ENCODE peak calls at places on chromosomes 16 and 17, in eight cellular contexts. N is ELF-1; U is neural crest cell; Y is NCI-H774; V is stimulated activated CD8-positive, alpha-beta memory T cell treated with anti-CD3 and anti-CD28 coated beads, Interleukin-7, amount 100 ng/mL, for 24 hours; M is activated CD8-positive, alpha-beta T cell treated with anti-CD3 and anti-CD28 coated beads, Interleukin-2, amount 10 ng/mL, durations not matched to agents 7 days and 5 days; E is HT-29; T is fibroblast of the conjunctiva. J is an unnamed sample.

GRCh38 chr16:87570938-87571867 is 31.1 kb upstream of the JPH3 start:
- DNase-seq in N (peak), U (no peak), Y (no peak), V (no peak), M (peak), E (peak), T (no peak), J (peak)

GRCh38 chr17:17073627-17074521 is 31.6 kb downstream of the MPRIP start:
- DNase-seq in N (no peak), U (no peak), Y (no peak), V (no peak), M (no peak), E (no peak), T (no peak), J (no peak)

GRCh38 chr17:73196500-73196899 is 3.6 kb downstream of the COG1 start:
- DNase-seq in N (peak), U (no peak), Y (peak), V (no peak), M (no peak), E (peak), T (no peak), J (peak)

GRCh38 chr16:88489163-88489721 is 36.2 kb downstream of the ZFPM1 start:
- DNase-seq in N (no peak), U (no peak), Y (no peak), V (no peak), M (no peak), E (no peak), T (no peak), J (peak)

GRCh38 chr16:86663691-86664517 is 85.6 kb downstream of the FOXL1 start:
- DNase-seq in N (no peak), U (no peak), Y (no peak), V (no peak), M (no peak), E (peak), T (no peak), J (peak)

GRCh38 chr17:19315104-19315503 is 47.4 kb downstream of the B9D1 start:
- DNase-seq in N (no peak), U (no peak), Y (no peak), V (no peak), M (no peak), E (no peak), T (no peak), J (no peak)

GRCh38 chr17:39244016-39244599 is 18.4 kb upstream of the STAC2 start:
- DNase-seq in N (peak), U (no peak), Y (no peak), V (no peak), M (peak), E (no peak), T (no peak), J (no peak)

GRCh38 chr16:56421976-56422669 is 3.2 kb downstream of the AMFR start:
- DNase-seq in N (no peak), U (no peak), Y (no peak), V (no peak), M (no peak), E (no peak), T (no peak), J (no peak)

GRCh38 chr16:57379579-57379978 is 7.3 kb downstream of the CX3CL1 start:
- DNase-seq in N (peak), U (no peak), Y (no peak), V (no peak), M (no peak), E (no peak), T (no peak), J (no peak)

GRCh38 chr16:57956924-57957323 is 14.0 kb downstream of the CNGB1 start:
- DNase-seq in N (no peak), U (no peak), Y (no peak), V (no peak), M (no peak), E (no peak), T (no peak), J (no peak)

GRCh38 chr17:81931557-81932332 is 4.2 kb upstream of the MAFG start:
- DNase-seq in N (no peak), U (no peak), Y (no peak), V (no peak), M (no peak), E (no peak), T (no peak), J (no peak)

GRCh38 chr16:86771506-86772230 is 193.3 kb downstream of the FOXL1 start:
- DNase-seq in N (no peak), U (no peak), Y (no peak), V (no peak), M (no peak), E (no peak), T (no peak), J (no peak)

GRCh38 chr17:17913695-17914332 is 58.4 kb downstream of the TOM1L2 start:
- DNase-seq in N (peak), U (no peak), Y (peak), V (no peak), M (peak), E (peak), T (peak), J (peak)

GRCh38 chr17:56290486-56291118 is 137.3 kb downstream of the ANKFN1 start:
- DNase-seq in N (no peak), U (no peak), Y (peak), V (no peak), M (no peak), E (no peak), T (no peak), J (peak)

GRCh38 chr17:83203073-83203471 is 123.7 kb downstream of the METRNL start:
- DNase-seq in N (no peak), U (no peak), Y (no peak), V (no peak), M (no peak), E (no peak), T (peak), J (no peak)

GRCh38 chr16:269061-269796 is 6.5 kb downstream of the RGS11 start:
- DNase-seq in N (no peak), U (no peak), Y (no peak), V (no peak), M (no peak), E (no peak), T (no peak), J (no peak)

GRCh38 chr17:15263206-15263579 is 1.9 kb downstream of the PMP22 start:
- DNase-seq in N (peak), U (no peak), Y (no peak), V (no peak), M (no peak), E (no peak), T (peak), J (no peak)

GRCh38 chr16:58459344-58460218 is 40.4 kb upstream of the NDRG4 start:
- DNase-seq in N (no peak), U (no peak), Y (no peak), V (peak), M (peak), E (no peak), T (no peak), J (no peak)

GRCh38 chr17:60712675-60713074 is 35.0 kb downstream of the BCAS3 start:
- DNase-seq in N (no peak), U (no peak), Y (no peak), V (no peak), M (no peak), E (no peak), T (no peak), J (no peak)

GRCh38 chr16:69107311-69107962 is 2.0 kb downstream of the HAS3 start:
- DNase-seq in N (peak), U (peak), Y (no peak), V (no peak), M (no peak), E (no peak), T (no peak), J (peak)

GRCh38 chr17:17058304-17058703 is 16.0 kb downstream of the MPRIP start:
- DNase-seq in N (no peak), U (no peak), Y (no peak), V (no peak), M (no peak), E (no peak), T (no peak), J (no peak)

GRCh38 chr16:50694206-50694605 is 800 bp downstream of the NOD2 start:
- DNase-seq in N (no peak), U (no peak), Y (no peak), V (no peak), M (no peak), E (no peak), T (no peak), J (no peak)

GRCh38 chr17:19708431-19709175 is 7.8 kb downstream of the SLC47A2 start:
- DNase-seq in N (no peak), U (no peak), Y (no peak), V (no peak), M (no peak), E (no peak), T (no peak), J (no peak)

GRCh38 chr17:1273492-1274242 is 3.4 kb downstream of the BHLHA9 start:
- DNase-seq in N (no peak), U (no peak), Y (no peak), V (no peak), M (no peak), E (no peak), T (no peak), J (no peak)

GRCh38 chr17:42027961-42028790 is 8.3 kb downstream of the NKIRAS2 start:
- DNase-seq in N (peak), U (no peak), Y (no peak), V (no peak), M (no peak), E (peak), T (no peak), J (peak)

GRCh38 chr16:24540575-24541240 is 1.3 kb downstream of the RBBP6 start:
- DNase-seq in N (peak), U (no peak), Y (no peak), V (no peak), M (peak), E (peak), T (no peak), J (peak)

GRCh38 chr16:3020604-3021448 is 658 bp downstream of the TNFRSF12A start:
- DNase-seq in N (peak), U (no peak), Y (no peak), V (no peak), M (peak), E (peak), T (peak), J (peak)

GRCh38 chr16:89581861-89582563 is 6.5 kb downstream of the CPNE7 start:
- DNase-seq in N (no peak), U (no peak), Y (no peak), V (no peak), M (no peak), E (peak), T (peak), J (peak)

GRCh38 chr16:73047221-73047535 is 750 bp downstream of the ZFHX3 start:
- DNase-seq in N (no peak), U (no peak), Y (no peak), V (no peak), M (no peak), E (no peak), T (no peak), J (no peak)

GRCh38 chr17:39634384-39634871 is 2.5 kb upstream of the STARD3 start:
- DNase-seq in N (peak), U (no peak), Y (peak), V (no peak), M (peak), E (peak), T (no peak), J (peak)

GRCh38 chr17:42657824-42658588 is 1.1 kb upstream of the TUBG2 start:
- DNase-seq in N (no peak), U (no peak), Y (no peak), V (no peak), M (no peak), E (no peak), T (no peak), J (no peak)

GRCh38 chr17:82696916-82697807 is 1.3 kb downstream of the RAB40B start:
- DNase-seq in N (no peak), U (no peak), Y (no peak), V (no peak), M (no peak), E (no peak), T (no peak), J (no peak)

GRCh38 chr16:83187404-83187803 is 560.6 kb downstream of the CDH13 start:
- DNase-seq in N (peak), U (no peak), Y (no peak), V (no peak), M (no peak), E (no peak), T (no peak), J (no peak)